ENCODE peak calls at places on chromosomes 16 and 17, in ten cellular contexts. G is AG09319; O is CD8-positive, alpha-beta memory T cell; F is NCI-H748 treated with DMSO at 0.1 percent for 48 hours; J is SJSA1; H is brain microvascular endothelial cell; I is nephron progenitor cell; A is PC-9; Y is body of pancreas; M is activated T-cell treated with anti-CD3 and anti-CD28 coated beads, Interleukin-2, amount 50 U/mL, for 24 hours. U is an unnamed sample.

GRCh38 chr16:29863669-29863984 is 601 bp upstream of the CDIPT start:
- DNase-seq in G (no peak), O (no peak), F (no peak), J (no peak), H (no peak), I (no peak), A (no peak), Y (no peak), M (no peak), U (no peak)

GRCh38 chr17:42784811-42785592 is 4.6 kb downstream of the WNK4 start:
- DNase-seq in G (no peak), O (no peak), F (no peak), J (no peak), H (no peak), I (no peak), A (no peak), Y (no peak), M (no peak), U (no peak)

GRCh38 chr17:42365136-42365535 is 23.1 kb downstream of the STAT3 start:
- DNase-seq in G (no peak), O (no peak), F (no peak), J (no peak), H (peak; percentile 97), I (no peak), A (no peak), Y (no peak), M (no peak), U (no peak)

GRCh38 chr16:35306915-35307314 is 1847.5 kb downstream of the TP53TG3F start:
- DNase-seq in G (no peak), O (no peak), F (no peak), J (no peak), H (no peak), I (no peak), A (no peak), Y (no peak), M (no peak), U (no peak)

GRCh38 chr17:751269-752001 is 629 bp downstream of the GEMIN4 start:
- DNase-seq in G (no peak), O (no peak), F (no peak), J (peak; percentile 38), H (peak; percentile 19), I (no peak), A (peak; percentile 50), Y (peak; percentile 40), M (no peak), U (peak; percentile 56)

GRCh38 chr16:31242197-31242596 is 17.6 kb upstream of the ITGAM start:
- DNase-seq in G (no peak), O (no peak), F (no peak), J (no peak), H (no peak), I (no peak), A (no peak), Y (peak; percentile 13), M (no peak), U (no peak)

GRCh38 chr16:66913711-66914110 is 5.0 kb downstream of the CDH16 start:
- DNase-seq in G (no peak), O (no peak), F (no peak), J (no peak), H (no peak), I (no peak), A (no peak), Y (no peak), M (no peak), U (no peak)

GRCh38 chr16:86925067-86925791 is 346.9 kb downstream of the FOXL1 start:
- DNase-seq in G (no peak), O (no peak), F (no peak), J (no peak), H (peak; percentile 43), I (peak; percentile 78), A (no peak), Y (no peak), M (no peak), U (no peak)

GRCh38 chr17:59347975-59348391 is 16.5 kb downstream of the YPEL2 start:
- DNase-seq in G (no peak), O (no peak), F (no peak), J (no peak), H (peak; percentile 60), I (no peak), A (no peak), Y (no peak), M (no peak), U (no peak)

GRCh38 chr16:86298166-86299131 is 211.9 kb upstream of the FOXF1 start:
- DNase-seq in G (no peak), O (no peak), F (no peak), J (peak; percentile 92), H (no peak), I (peak; percentile 58), A (no peak), Y (peak; percentile 8), M (no peak), U (no peak)

GRCh38 chr16:81266680-81267095 is 28.2 kb downstream of the BCO1 start:
- DNase-seq in G (no peak), O (no peak), F (no peak), J (no peak), H (no peak), I (no peak), A (peak; percentile 70), Y (no peak), M (no peak), U (peak; percentile 14)

GRCh38 chr17:6098466-6099180 is 28.4 kb downstream of the WSCD1 start:
- DNase-seq in G (no peak), O (no peak), F (no peak), J (no peak), H (no peak), I (no peak), A (no peak), Y (no peak), M (no peak), U (no peak)

GRCh38 chr16:50879873-50880695 is 138.2 kb downstream of the CYLD start:
- DNase-seq in G (no peak), O (no peak), F (peak; percentile 71), J (no peak), H (no peak), I (peak; percentile 58), A (no peak), Y (peak; percentile 16), M (no peak), U (no peak)

GRCh38 chr16:66278111-66278531 is 88.4 kb upstream of the CDH5 start:
- DNase-seq in G (no peak), O (no peak), F (no peak), J (no peak), H (no peak), I (no peak), A (peak; percentile 90), Y (no peak), M (no peak), U (no peak)

GRCh38 chr16:3716831-3717234 is 491 bp downstream of the TRAP1 start:
- DNase-seq in G (no peak), O (no peak), F (no peak), J (no peak), H (peak; percentile 6), I (no peak), A (no peak), Y (peak; percentile 32), M (no peak), U (peak; percentile 37)

GRCh38 chr16:85364323-85365040 is 248.6 kb upstream of the GSE1 start:
- DNase-seq in G (no peak), O (no peak), F (no peak), J (peak; percentile 85), H (peak; percentile 90), I (no peak), A (no peak), Y (no peak), M (no peak), U (no peak)

GRCh38 chr16:89004209-89004831 is 27.3 kb upstream of the CBFA2T3 start:
- DNase-seq in G (no peak), O (no peak), F (no peak), J (no peak), H (no peak), I (no peak), A (no peak), Y (peak; percentile 10), M (no peak), U (no peak)

GRCh38 chr16:75065149-75065807 is 51.3 kb downstream of the LDHD start:
- DNase-seq in G (no peak), O (peak; percentile 45), F (no peak), J (no peak), H (no peak), I (no peak), A (peak; percentile 37), Y (no peak), M (peak; percentile 47), U (no peak)

GRCh38 chr16:27795992-27796614 is 246.2 kb downstream of the KATNIP start:
- DNase-seq in G (no peak), O (no peak), F (no peak), J (peak; percentile 14), H (peak; percentile 26), I (peak; percentile 94), A (peak; percentile 58), Y (peak; percentile 28), M (no peak), U (peak; percentile 16)

GRCh38 chr17:39751637-39752036 is 13.9 kb downstream of the GRB7 start:
- DNase-seq in G (no peak), O (no peak), F (no peak), J (no peak), H (no peak), I (no peak), A (no peak), Y (no peak), M (no peak), U (no peak)

GRCh38 chr17:77419547-77420475 is 279.0 kb downstream of the SEC14L1 start:
- DNase-seq in G (no peak), O (no peak), F (peak; percentile 13), J (no peak), H (no peak), I (peak; percentile 70), A (peak; percentile 43), Y (no peak), M (no peak), U (no peak)

GRCh38 chr16:4339909-4340308 is 11.2 kb downstream of the PAM16 start:
- DNase-seq in G (no peak), O (no peak), F (no peak), J (no peak), H (no peak), I (no peak), A (no peak), Y (no peak), M (no peak), U (no peak)

GRCh38 chr16:72932050-72932449 is 115.9 kb downstream of the ZFHX3 start:
- DNase-seq in G (no peak), O (no peak), F (no peak), J (no peak), H (no peak), I (no peak), A (no peak), Y (no peak), M (no peak), U (no peak)

GRCh38 chr16:88977028-88977844 is at the start of gene CBFA2T3:
- DNase-seq in G (no peak), O (no peak), F (no peak), J (no peak), H (no peak), I (peak; percentile 61), A (peak; percentile 77), Y (peak; percentile 65), M (no peak), U (no peak)

GRCh38 chr16:50592996-50593395 is 44.8 kb downstream of the NKD1 start:
- DNase-seq in G (no peak), O (no peak), F (no peak), J (no peak), H (no peak), I (no peak), A (no peak), Y (no peak), M (no peak), U (no peak)

GRCh38 chr16:84518804-84519341 is 14.4 kb upstream of the MEAK7 start:
- DNase-seq in G (no peak), O (peak; percentile 81), F (peak; percentile 42), J (no peak), H (no peak), I (no peak), A (no peak), Y (no peak), M (peak; percentile 53), U (peak; percentile 76)

GRCh38 chr16:974001-974601 is 3.3 kb upstream of the LMF1 start:
- DNase-seq in G (no peak), O (no peak), F (no peak), J (no peak), H (no peak), I (no peak), A (peak; percentile 70), Y (no peak), M (no peak), U (no peak)